ENCODE peak calls at places on chromosomes 11 and 22, in ten cellular contexts. One of them, this sample, is unnamed.

GRCh38 chr11:100870138-100870537 is 183.1 kb downstream of the ARHGAP42 start:
- DNase-seq in KBM-7: no peak
- DNase-seq in HCEC 1CT: no peak
- DNase-seq in NCI-H1092: no peak
- DNase-seq in LoVo: no peak
- DNase-seq in progenitor cell of endocrine pancreas: no peak
- DNase-seq in GM10248: no peak
- DNase-seq in WTC11: no peak
- DNase-seq in upper lobe of right lung: no peak
- DNase-seq in germinal center: no peak
- DNase-seq in this sample: no peak

GRCh38 chr11:111469200-111469599 is 43.0 kb downstream of the BTG4 start:
- DNase-seq in germinal center: no peak
- DNase-seq in WTC11: no peak
- DNase-seq in KBM-7: no peak
- DNase-seq in upper lobe of right lung: no peak
- DNase-seq in HCEC 1CT: no peak
- DNase-seq in GM10248: no peak
- DNase-seq in progenitor cell of endocrine pancreas: no peak
- DNase-seq in NCI-H1092: no peak
- DNase-seq in LoVo: no peak
- DNase-seq in this sample: no peak

GRCh38 chr11:76316726-76317125 is 64.2 kb downstream of the THAP12 start:
- DNase-seq in LoVo: no peak
- DNase-seq in germinal center: no peak
- DNase-seq in WTC11: no peak
- DNase-seq in progenitor cell of endocrine pancreas: no peak
- DNase-seq in GM10248: no peak
- DNase-seq in upper lobe of right lung: no peak
- DNase-seq in HCEC 1CT: no peak
- DNase-seq in KBM-7: no peak
- DNase-seq in NCI-H1092: no peak
- DNase-seq in this sample: no peak

GRCh38 chr11:74611369-74611861 is 19.0 kb downstream of the POLD3 start:
- DNase-seq in germinal center: no peak
- DNase-seq in WTC11: no peak
- DNase-seq in KBM-7: no peak
- DNase-seq in GM10248: peak; percentile 31
- DNase-seq in HCEC 1CT: peak; percentile 67
- DNase-seq in NCI-H1092: no peak
- DNase-seq in upper lobe of right lung: no peak
- DNase-seq in LoVo: peak; percentile 41
- DNase-seq in progenitor cell of endocrine pancreas: no peak
- DNase-seq in this sample: peak; percentile 1

GRCh38 chr11:8800498-8801110 is 110.4 kb upstream of the AKIP1 start:
- DNase-seq in upper lobe of right lung: no peak
- DNase-seq in NCI-H1092: no peak
- DNase-seq in WTC11: no peak
- DNase-seq in KBM-7: no peak
- DNase-seq in GM10248: no peak
- DNase-seq in progenitor cell of endocrine pancreas: no peak
- DNase-seq in HCEC 1CT: no peak
- DNase-seq in LoVo: no peak
- DNase-seq in germinal center: no peak
- DNase-seq in this sample: no peak

GRCh38 chr11:35945137-35945518 is 1.3 kb downstream of the LDLRAD3 start:
- DNase-seq in HCEC 1CT: no peak
- DNase-seq in germinal center: no peak
- DNase-seq in LoVo: no peak
- DNase-seq in progenitor cell of endocrine pancreas: no peak
- DNase-seq in KBM-7: no peak
- DNase-seq in GM10248: no peak
- DNase-seq in WTC11: no peak
- DNase-seq in NCI-H1092: no peak
- DNase-seq in upper lobe of right lung: no peak
- DNase-seq in this sample: no peak

GRCh38 chr11:29989181-29989580 is 27.6 kb downstream of the KCNA4 start:
- DNase-seq in progenitor cell of endocrine pancreas: no peak
- DNase-seq in germinal center: no peak
- DNase-seq in LoVo: no peak
- DNase-seq in WTC11: no peak
- DNase-seq in NCI-H1092: no peak
- DNase-seq in upper lobe of right lung: no peak
- DNase-seq in GM10248: no peak
- DNase-seq in KBM-7: no peak
- DNase-seq in HCEC 1CT: no peak
- DNase-seq in this sample: no peak

GRCh38 chr22:23831261-23831660 is 7.5 kb downstream of the DERL3 start:
- DNase-seq in NCI-H1092: no peak
- DNase-seq in upper lobe of right lung: peak; percentile 13
- DNase-seq in germinal center: no peak
- DNase-seq in HCEC 1CT: no peak
- DNase-seq in progenitor cell of endocrine pancreas: no peak
- DNase-seq in WTC11: no peak
- DNase-seq in KBM-7: no peak
- DNase-seq in LoVo: no peak
- DNase-seq in GM10248: no peak
- DNase-seq in this sample: no peak

GRCh38 chr11:119350302-119350701 is 3.8 kb upstream of the MFRP start:
- DNase-seq in NCI-H1092: no peak
- DNase-seq in KBM-7: no peak
- DNase-seq in GM10248: no peak
- DNase-seq in progenitor cell of endocrine pancreas: no peak
- DNase-seq in WTC11: no peak
- DNase-seq in germinal center: no peak
- DNase-seq in upper lobe of right lung: no peak
- DNase-seq in HCEC 1CT: no peak
- DNase-seq in LoVo: no peak
- DNase-seq in this sample: no peak

GRCh38 chr11:5280582-5281102 is 10.9 kb upstream of the HBE1 start:
- DNase-seq in LoVo: peak; percentile 83
- DNase-seq in upper lobe of right lung: no peak
- DNase-seq in WTC11: peak; percentile 49
- DNase-seq in KBM-7: peak; percentile 72
- DNase-seq in HCEC 1CT: peak; percentile 99
- DNase-seq in germinal center: peak; percentile 5
- DNase-seq in GM10248: peak; percentile 53
- DNase-seq in NCI-H1092: no peak
- DNase-seq in progenitor cell of endocrine pancreas: no peak
- DNase-seq in this sample: peak; percentile 16

GRCh38 chr11:12149672-12150225 is 39.4 kb downstream of the MICAL2 start:
- DNase-seq in GM10248: peak; percentile 51
- DNase-seq in progenitor cell of endocrine pancreas: no peak
- DNase-seq in KBM-7: peak; percentile 96
- DNase-seq in NCI-H1092: no peak
- DNase-seq in upper lobe of right lung: peak; percentile 56
- DNase-seq in germinal center: no peak
- DNase-seq in WTC11: no peak
- DNase-seq in HCEC 1CT: no peak
- DNase-seq in LoVo: no peak
- DNase-seq in this sample: no peak

GRCh38 chr11:31500560-31500959 is 8.9 kb downstream of the IMMP1L start:
- DNase-seq in LoVo: no peak
- DNase-seq in upper lobe of right lung: no peak
- DNase-seq in germinal center: no peak
- DNase-seq in HCEC 1CT: no peak
- DNase-seq in NCI-H1092: no peak
- DNase-seq in progenitor cell of endocrine pancreas: no peak
- DNase-seq in WTC11: no peak
- DNase-seq in GM10248: no peak
- DNase-seq in KBM-7: no peak
- DNase-seq in this sample: no peak

GRCh38 chr11:113685650-113686349 is 20.3 kb downstream of the TMPRSS5 start:
- DNase-seq in NCI-H1092: no peak
- DNase-seq in KBM-7: no peak
- DNase-seq in WTC11: no peak
- DNase-seq in germinal center: no peak
- DNase-seq in progenitor cell of endocrine pancreas: no peak
- DNase-seq in upper lobe of right lung: no peak
- DNase-seq in LoVo: no peak
- DNase-seq in GM10248: no peak
- DNase-seq in HCEC 1CT: no peak
- DNase-seq in this sample: no peak

GRCh38 chr22:27885977-27886842 is 32.8 kb downstream of the PITPNB start:
- DNase-seq in progenitor cell of endocrine pancreas: no peak
- DNase-seq in GM10248: peak; percentile 48
- DNase-seq in germinal center: peak; percentile 62
- DNase-seq in KBM-7: peak; percentile 52
- DNase-seq in upper lobe of right lung: no peak
- DNase-seq in HCEC 1CT: peak; percentile 93
- DNase-seq in NCI-H1092: no peak
- DNase-seq in LoVo: peak; percentile 22
- DNase-seq in WTC11: peak; percentile 46
- DNase-seq in this sample: no peak

GRCh38 chr11:12818333-12819015 is 144.3 kb downstream of the TEAD1 start:
- DNase-seq in KBM-7: no peak
- DNase-seq in WTC11: no peak
- DNase-seq in NCI-H1092: no peak
- DNase-seq in germinal center: no peak
- DNase-seq in progenitor cell of endocrine pancreas: no peak
- DNase-seq in LoVo: no peak
- DNase-seq in GM10248: no peak
- DNase-seq in upper lobe of right lung: no peak
- DNase-seq in HCEC 1CT: peak; percentile 94
- DNase-seq in this sample: no peak

GRCh38 chr11:76783901-76784813 is 1.0 kb downstream of the TSKU start:
- DNase-seq in GM10248: no peak
- DNase-seq in LoVo: peak; percentile 69
- DNase-seq in germinal center: no peak
- DNase-seq in WTC11: peak; percentile 90
- DNase-seq in upper lobe of right lung: peak; percentile 80
- DNase-seq in progenitor cell of endocrine pancreas: peak; percentile 79
- DNase-seq in NCI-H1092: no peak
- DNase-seq in KBM-7: peak; percentile 41
- DNase-seq in HCEC 1CT: peak; percentile 64
- DNase-seq in this sample: no peak

GRCh38 chr22:42990131-42990838 is 24.7 kb downstream of the PACSIN2 start:
- DNase-seq in LoVo: no peak
- DNase-seq in GM10248: no peak
- DNase-seq in KBM-7: no peak
- DNase-seq in progenitor cell of endocrine pancreas: no peak
- DNase-seq in NCI-H1092: no peak
- DNase-seq in HCEC 1CT: peak; percentile 92
- DNase-seq in WTC11: no peak
- DNase-seq in upper lobe of right lung: no peak
- DNase-seq in germinal center: no peak
- DNase-seq in this sample: no peak

GRCh38 chr22:24525416-24526037 is 29.4 kb downstream of the GUCD1 start:
- DNase-seq in KBM-7: peak; percentile 87
- DNase-seq in HCEC 1CT: peak; percentile 68
- DNase-seq in germinal center: peak; percentile 88
- DNase-seq in LoVo: peak; percentile 73
- DNase-seq in progenitor cell of endocrine pancreas: peak; percentile 65
- DNase-seq in WTC11: peak; percentile 84
- DNase-seq in GM10248: peak; percentile 85
- DNase-seq in upper lobe of right lung: peak; percentile 85
- DNase-seq in NCI-H1092: peak; percentile 40
- DNase-seq in this sample: peak; percentile 36

GRCh38 chr11:67700548-67701262 is 26.3 kb upstream of the ALDH3B2 start:
- DNase-seq in HCEC 1CT: no peak
- DNase-seq in germinal center: no peak
- DNase-seq in LoVo: no peak
- DNase-seq in GM10248: no peak
- DNase-seq in NCI-H1092: no peak
- DNase-seq in upper lobe of right lung: no peak
- DNase-seq in WTC11: no peak
- DNase-seq in progenitor cell of endocrine pancreas: no peak
- DNase-seq in KBM-7: no peak
- DNase-seq in this sample: no peak

GRCh38 chr22:32880906-32881596 is 79.5 kb downstream of the TIMP3 start:
- DNase-seq in germinal center: no peak
- DNase-seq in GM10248: no peak
- DNase-seq in WTC11: no peak
- DNase-seq in NCI-H1092: peak; percentile 76
- DNase-seq in HCEC 1CT: no peak
- DNase-seq in upper lobe of right lung: peak; percentile 81
- DNase-seq in KBM-7: peak; percentile 86
- DNase-seq in LoVo: no peak
- DNase-seq in progenitor cell of endocrine pancreas: no peak
- DNase-seq in this sample: peak; percentile 60

GRCh38 chr11:35192347-35192746 is 53.4 kb downstream of the CD44 start:
- DNase-seq in HCEC 1CT: peak; percentile 14
- DNase-seq in germinal center: no peak
- DNase-seq in progenitor cell of endocrine pancreas: no peak
- DNase-seq in WTC11: no peak
- DNase-seq in KBM-7: no peak
- DNase-seq in upper lobe of right lung: peak; percentile 79
- DNase-seq in LoVo: no peak
- DNase-seq in GM10248: no peak
- DNase-seq in NCI-H1092: no peak
- DNase-seq in this sample: no peak

GRCh38 chr22:50713008-50713385 is 25.0 kb upstream of the ACR start:
- DNase-seq in progenitor cell of endocrine pancreas: no peak
- DNase-seq in NCI-H1092: no peak
- DNase-seq in GM10248: no peak
- DNase-seq in KBM-7: no peak
- DNase-seq in LoVo: no peak
- DNase-seq in WTC11: no peak
- DNase-seq in HCEC 1CT: no peak
- DNase-seq in germinal center: no peak
- DNase-seq in upper lobe of right lung: peak; percentile 55
- DNase-seq in this sample: no peak

GRCh38 chr11:121347094-121347493 is 54.5 kb downstream of the SC5D start:
- DNase-seq in NCI-H1092: no peak
- DNase-seq in KBM-7: no peak
- DNase-seq in progenitor cell of endocrine pancreas: no peak
- DNase-seq in WTC11: no peak
- DNase-seq in LoVo: no peak
- DNase-seq in HCEC 1CT: no peak
- DNase-seq in GM10248: no peak
- DNase-seq in upper lobe of right lung: no peak
- DNase-seq in germinal center: no peak
- DNase-seq in this sample: no peak

GRCh38 chr11:43072096-43072495 is 239.7 kb upstream of the API5 start:
- DNase-seq in progenitor cell of endocrine pancreas: no peak
- DNase-seq in GM10248: no peak
- DNase-seq in upper lobe of right lung: no peak
- DNase-seq in HCEC 1CT: no peak
- DNase-seq in LoVo: no peak
- DNase-seq in WTC11: peak; percentile 49
- DNase-seq in KBM-7: no peak
- DNase-seq in NCI-H1092: no peak
- DNase-seq in germinal center: no peak
- DNase-seq in this sample: no peak

GRCh38 chr11:74255741-74256369 is 55.6 kb downstream of the P4HA3 start:
- DNase-seq in germinal center: peak; percentile 80
- DNase-seq in GM10248: peak; percentile 79
- DNase-seq in NCI-H1092: peak; percentile 21
- DNase-seq in HCEC 1CT: peak; percentile 53
- DNase-seq in upper lobe of right lung: no peak
- DNase-seq in progenitor cell of endocrine pancreas: no peak
- DNase-seq in KBM-7: peak; percentile 86
- DNase-seq in LoVo: peak; percentile 48
- DNase-seq in WTC11: peak; percentile 50
- DNase-seq in this sample: no peak

GRCh38 chr11:78228467-78228866 is 39.7 kb downstream of the USP35 start:
- DNase-seq in GM10248: peak; percentile 75
- DNase-seq in upper lobe of right lung: no peak
- DNase-seq in LoVo: peak; percentile 59
- DNase-seq in HCEC 1CT: peak; percentile 50
- DNase-seq in WTC11: no peak
- DNase-seq in progenitor cell of endocrine pancreas: no peak
- DNase-seq in NCI-H1092: peak; percentile 78
- DNase-seq in germinal center: peak; percentile 68
- DNase-seq in KBM-7: peak; percentile 87
- DNase-seq in this sample: no peak

GRCh38 chr11:115921540-115921939 is 417.3 kb upstream of the CADM1 start:
- DNase-seq in NCI-H1092: no peak
- DNase-seq in WTC11: no peak
- DNase-seq in progenitor cell of endocrine pancreas: no peak
- DNase-seq in germinal center: no peak
- DNase-seq in upper lobe of right lung: no peak
- DNase-seq in KBM-7: no peak
- DNase-seq in LoVo: no peak
- DNase-seq in HCEC 1CT: no peak
- DNase-seq in GM10248: no peak
- DNase-seq in this sample: no peak

GRCh38 chr11:64998690-64999431 is 2.1 kb upstream of the BATF2 start:
- DNase-seq in HCEC 1CT: no peak
- DNase-seq in NCI-H1092: no peak
- DNase-seq in LoVo: peak; percentile 83
- DNase-seq in WTC11: no peak
- DNase-seq in progenitor cell of endocrine pancreas: no peak
- DNase-seq in KBM-7: no peak
- DNase-seq in GM10248: no peak
- DNase-seq in germinal center: no peak
- DNase-seq in upper lobe of right lung: no peak
- DNase-seq in this sample: no peak